ENCODE peak calls at places on chromosome 1, in four cellular contexts. H is LHCN-M2, U is myocyte, K is EL. X is an unnamed sample.

GRCh38 chr1:209349372-209350324 is 233.9 kb upstream of the CAMK1G start:
- DNase-seq in H (peak), U (no peak), K (peak), X (peak)

GRCh38 chr1:63615809-63616420 is 22.7 kb downstream of the PGM1 start:
- DNase-seq in H (peak), U (peak), K (peak), X (peak)

GRCh38 chr1:102550729-102551384 is 554.1 kb upstream of the OLFM3 start:
- DNase-seq in H (peak), U (peak), K (peak), X (no peak)

GRCh38 chr1:236316437-236316836 is 34.7 kb upstream of the ERO1B start:
- DNase-seq in H (no peak), U (no peak), K (no peak), X (no peak)

GRCh38 chr1:55694297-55694696 is 479.1 kb upstream of the USP24 start:
- DNase-seq in H (no peak), U (peak), K (no peak), X (no peak)

GRCh38 chr1:70487471-70487840 is 76.4 kb downstream of the CTH start:
- DNase-seq in H (no peak), U (no peak), K (no peak), X (no peak)

GRCh38 chr1:247496581-247497285 is 38.8 kb upstream of the OR2B11 start:
- DNase-seq in H (no peak), U (no peak), K (peak), X (no peak)

GRCh38 chr1:182146286-182146685 is 84.8 kb upstream of the ZNF648 start:
- DNase-seq in H (no peak), U (no peak), K (no peak), X (no peak)

GRCh38 chr1:44808938-44809917 is 905 bp downstream of the BTBD19 start:
- DNase-seq in H (peak), U (peak), K (peak), X (peak)

GRCh38 chr1:164796916-164797315 is 237.9 kb downstream of the PBX1 start:
- DNase-seq in H (peak), U (no peak), K (no peak), X (no peak)

GRCh38 chr1:198674009-198674408 is 35.2 kb downstream of the PTPRC start:
- DNase-seq in H (no peak), U (no peak), K (peak), X (no peak)

GRCh38 chr1:40421694-40422384 is 28.4 kb upstream of the ZFP69B start:
- DNase-seq in H (no peak), U (no peak), K (peak), X (no peak)

GRCh38 chr1:15122331-15122730 is 31.2 kb upstream of the TMEM51 start:
- DNase-seq in H (no peak), U (no peak), K (no peak), X (no peak)

GRCh38 chr1:206482611-206483010 is 12.3 kb downstream of the IKBKE start:
- DNase-seq in H (no peak), U (no peak), K (no peak), X (no peak)

GRCh38 chr1:167761400-167761799 is 39.6 kb downstream of the MPZL1 start:
- DNase-seq in H (peak), U (no peak), K (no peak), X (no peak)

GRCh38 chr1:205704891-205705290 is 24.6 kb upstream of the SLC45A3 start:
- DNase-seq in H (no peak), U (no peak), K (no peak), X (no peak)

GRCh38 chr1:215749423-215749822 is 182.3 kb downstream of the KCTD3 start:
- DNase-seq in H (peak), U (peak), K (peak), X (peak)

GRCh38 chr1:226737819-226738420 is 1.2 kb downstream of the ITPKB start:
- DNase-seq in H (peak), U (peak), K (peak), X (no peak)

GRCh38 chr1:54365020-54365797 is 41.0 kb downstream of the SSBP3 start:
- DNase-seq in H (no peak), U (no peak), K (no peak), X (no peak)

GRCh38 chr1:187689137-187689536 is 860.4 kb downstream of the PLA2G4A start:
- DNase-seq in H (peak), U (peak), K (peak), X (no peak)

GRCh38 chr1:156509424-156510035 is 9.0 kb upstream of the MEF2D start:
- DNase-seq in H (no peak), U (no peak), K (no peak), X (no peak)

GRCh38 chr1:22747021-22747734 is 36.5 kb downstream of the EPHB2 start:
- DNase-seq in H (peak), U (peak), K (peak), X (peak)